ENCODE peak calls at places on chromosomes 11 and 22, in nine cellular contexts. A is amniotic stem cell; H is upper lobe of left lung; G is left colon; P is activated T-helper 1 cell treated with anti-CD3 and anti-CD28 coated beads, Interleukin-12 subunit alpha, Interleukin-12 subunit beta, Interleukin-2, Interleukin-4 antibody, amounts not matched to agents 30 ng/mL and 10 ng/mL and 1 ng/mL, durations not matched to agents 14 hours and 24 hours and 36 hours; V is EH; K is C1 segment of cervical spinal cord; I is PC-3; Z is NCI-H460. T is an unnamed sample.

GRCh38 chr11:774873-775592 is 2.3 kb downstream of the GATD1 start:
- DNase-seq in G (no peak), K (no peak), Z (no peak), V (peak), A (no peak), P (no peak), I (peak), H (no peak), T (no peak)

GRCh38 chr11:9172394-9172793 is 81.0 kb upstream of the SCUBE2 start:
- DNase-seq in V (peak), A (no peak), H (no peak), I (no peak), Z (no peak), P (no peak), K (no peak), G (no peak), T (no peak)

GRCh38 chr11:74391193-74391592 is 7.0 kb downstream of the PGM2L1 start:
- DNase-seq in A (no peak), V (no peak), Z (no peak), G (no peak), P (no peak), I (no peak), K (no peak), H (no peak), T (no peak)

GRCh38 chr11:43575931-43576833 is 104.4 kb upstream of the HSD17B12 start:
- DNase-seq in I (no peak), K (no peak), V (peak), Z (no peak), P (no peak), A (no peak), H (no peak), G (no peak), T (no peak)

GRCh38 chr11:763073-763463 is 14.2 kb downstream of the GATD1 start:
- DNase-seq in Z (no peak), V (no peak), K (no peak), A (no peak), H (peak), G (peak), I (peak), P (no peak), T (no peak)

GRCh38 chr11:48066881-48067800 is 86.8 kb downstream of the PTPRJ start:
- DNase-seq in V (peak), I (no peak), K (no peak), H (peak), A (no peak), Z (no peak), G (no peak), P (no peak), T (no peak)

GRCh38 chr11:134347441-134347840 is 15.7 kb downstream of the GLB1L2 start:
- DNase-seq in H (no peak), I (no peak), V (no peak), Z (no peak), P (no peak), K (no peak), G (no peak), A (no peak), T (no peak)

GRCh38 chr22:22167791-22168189 is 76.8 kb upstream of the VPREB1 start:
- DNase-seq in P (no peak), Z (no peak), A (no peak), G (peak), I (no peak), V (no peak), H (no peak), K (no peak), T (peak)

T was measured in OCI-LY7.